ENCODE peak calls at places on chromosomes 5 and 9, in eight cellular contexts. F is T-helper 2 cell, E is NCI-H146, B is iPS-NIHi11, D is H7, I is epithelial cell of esophagus, N is ureter, A is mesenchymal stem cell. G is an unnamed sample.

GRCh38 chr9:69120380-69121154 is 53.5 kb upstream of the TJP2 start:
- DNase-seq in A (no peak), I (peak), D (peak), N (peak), E (peak), B (peak), F (no peak), G (no peak)

GRCh38 chr5:148729182-148729581 is 74.9 kb upstream of the HTR4 start:
- DNase-seq in F (no peak), B (no peak), A (peak), E (no peak), I (peak), D (no peak), N (no peak), G (no peak)

GRCh38 chr5:22329683-22330082 is 523.5 kb downstream of the CDH12 start:
- DNase-seq in I (no peak), A (no peak), B (no peak), D (no peak), N (no peak), E (no peak), F (no peak), G (no peak)

GRCh38 chr5:111914957-111915356 is 158.0 kb upstream of the NREP start:
- DNase-seq in B (no peak), D (no peak), N (no peak), F (no peak), A (no peak), E (no peak), I (no peak), G (no peak)

GRCh38 chr5:178330791-178331404 is 98.3 kb upstream of the PHYKPL start:
- DNase-seq in B (no peak), A (no peak), D (no peak), N (no peak), E (no peak), I (no peak), F (no peak), G (no peak)

GRCh38 chr5:147673276-147673675 is 109.3 kb downstream of the JAKMIP2 start:
- DNase-seq in A (no peak), F (no peak), D (no peak), I (no peak), E (no peak), N (no peak), B (no peak), G (no peak)

GRCh38 chr5:125409101-125409495 is 662.7 kb upstream of the ZNF608 start:
- DNase-seq in B (no peak), I (peak), F (no peak), N (no peak), A (peak), D (no peak), E (peak), G (no peak)

GRCh38 chr5:73945505-73945904 is 319.5 kb downstream of the ARHGEF28 start:
- DNase-seq in A (no peak), D (peak), N (no peak), F (no peak), B (peak), I (no peak), E (no peak), G (no peak)

GRCh38 chr5:150289551-150290390 is at the start of gene CAMK2A:
- DNase-seq in I (peak), D (peak), A (no peak), F (no peak), B (peak), E (peak), N (no peak), G (no peak)

GRCh38 chr9:119074017-119074416 is 295.2 kb downstream of the BRINP1 start:
- DNase-seq in I (no peak), N (no peak), E (no peak), A (no peak), B (no peak), D (no peak), F (no peak), G (no peak)

GRCh38 chr9:104984994-104985393 is 57.0 kb upstream of the ABCA1 start:
- DNase-seq in B (no peak), E (no peak), D (no peak), A (no peak), N (no peak), F (no peak), I (no peak), G (no peak)

GRCh38 chr5:103336967-103337366 is 78.4 kb downstream of the MACIR start:
- DNase-seq in B (no peak), E (no peak), N (no peak), I (no peak), A (no peak), F (no peak), D (no peak), G (no peak)

GRCh38 chr5:82405618-82406199 is 127.6 kb upstream of the RPS23 start:
- DNase-seq in B (no peak), F (no peak), E (no peak), I (peak), A (peak), N (no peak), D (no peak), G (no peak)

GRCh38 chr5:89399553-89399952 is 516.6 kb upstream of the MEF2C start:
- DNase-seq in F (no peak), B (no peak), E (no peak), D (no peak), N (no peak), A (no peak), I (peak), G (no peak)

GRCh38 chr9:98057095-98057799 is 715 bp downstream of the NANS start:
- DNase-seq in B (no peak), N (no peak), A (peak), I (no peak), F (no peak), E (no peak), D (no peak), G (peak)

GRCh38 chr5:96913233-96913632 is 22.6 kb upstream of the LNPEP start:
- DNase-seq in I (no peak), N (no peak), A (no peak), E (no peak), B (no peak), F (no peak), D (no peak), G (no peak)